ENCODE peak calls at places on chromosome 2, in four cellular contexts. F, V, R and X are unnamed samples.

GRCh38 chr2:121776361-121776760 is 20.9 kb downstream of the TSN start:
- DNase-seq in F (no peak), V (no peak), R (no peak), X (no peak)

GRCh38 chr2:183123117-183123958 is 905 bp upstream of the NUP35 start:
- DNase-seq in F (no peak), V (peak; percentile 14), R (no peak), X (peak; percentile 50)

GRCh38 chr2:190511104-190511503 is 23.4 kb downstream of the NEMP2 start:
- DNase-seq in F (no peak), V (no peak), R (no peak), X (peak; percentile 58)

GRCh38 chr2:200585730-200586643 is at the start of gene AOX1:
- DNase-seq in F (peak; percentile 74), V (peak; percentile 3), R (no peak), X (peak; percentile 42)

GRCh38 chr2:38417745-38418689 is 40.9 kb upstream of the ATL2 start:
- DNase-seq in F (no peak), V (no peak), R (no peak), X (no peak)

GRCh38 chr2:192148620-192149321 is 46.0 kb downstream of the TMEFF2 start:
- DNase-seq in F (no peak), V (no peak), R (no peak), X (no peak)

GRCh38 chr2:9644603-9645002 is 13.8 kb upstream of the YWHAQ start:
- DNase-seq in F (no peak), V (no peak), R (no peak), X (no peak)

GRCh38 chr2:163266772-163267171 is 428.2 kb upstream of the KCNH7 start:
- DNase-seq in F (no peak), V (no peak), R (no peak), X (no peak)

GRCh38 chr2:43648979-43649701 is 12.1 kb downstream of the PLEKHH2 start:
- DNase-seq in F (no peak), V (no peak), R (no peak), X (no peak)

GRCh38 chr2:90069290-90069894 is 1377.9 kb downstream of the RPIA start:
- DNase-seq in F (peak; percentile 41), V (peak; percentile 22), R (no peak), X (peak; percentile 21)

GRCh38 chr2:189521686-189522434 is 58.7 kb downstream of the SLC40A1 start:
- DNase-seq in F (no peak), V (no peak), R (no peak), X (peak; percentile 14)

GRCh38 chr2:239824051-239824694 is 201.0 kb downstream of the NDUFA10 start:
- DNase-seq in F (no peak), V (peak; percentile 51), R (no peak), X (peak; percentile 32)

GRCh38 chr2:104872866-104873688 is 19.2 kb downstream of the POU3F3 start:
- DNase-seq in F (peak; percentile 53), V (peak; percentile 73), R (no peak), X (peak; percentile 54)

GRCh38 chr2:70767094-70767698 is 804 bp downstream of the ADD2 start:
- DNase-seq in F (no peak), V (no peak), R (no peak), X (peak; percentile 40)

GRCh38 chr2:129103922-129104878 is 785.5 kb upstream of the HS6ST1 start:
- DNase-seq in F (no peak), V (no peak), R (no peak), X (no peak)

GRCh38 chr2:36717556-36718266 is 21.2 kb downstream of the VIT start:
- DNase-seq in F (no peak), V (no peak), R (no peak), X (no peak)